ENCODE peak calls at places on chromosomes 6 and 20, in four cellular contexts. One of them, this sample, is unnamed.
A peak's percentile ranks its signal among the peaks of the same experiment; 100 is the strongest.

GRCh38 chr6:33289784-33290315 is 449 bp downstream of the PFDN6 start:
- DNase-seq in Caki2: no peak
- DNase-seq in DMS153: no peak
- DNase-seq in GM04504: no peak
- DNase-seq in this sample: no peak

GRCh38 chr20:49769125-49769581 is 43.5 kb upstream of the SLC9A8 start:
- DNase-seq in Caki2: no peak
- DNase-seq in DMS153: no peak
- DNase-seq in GM04504: no peak
- DNase-seq in this sample: no peak

GRCh38 chr6:70299456-70299855 is 3.4 kb downstream of the COL9A1 start:
- DNase-seq in Caki2: no peak
- DNase-seq in DMS153: no peak
- DNase-seq in GM04504: no peak
- DNase-seq in this sample: no peak

GRCh38 chr6:63351995-63352586 is 32.3 kb upstream of the LGSN start:
- DNase-seq in Caki2: peak; percentile 71
- DNase-seq in DMS153: no peak
- DNase-seq in GM04504: peak; percentile 5
- DNase-seq in this sample: no peak

GRCh38 chr6:152879681-152880080 is 103.2 kb downstream of the FBXO5 start:
- DNase-seq in Caki2: peak; percentile 5
- DNase-seq in DMS153: no peak
- DNase-seq in GM04504: no peak
- DNase-seq in this sample: no peak

GRCh38 chr20:11496382-11496781 is 421.3 kb upstream of the BTBD3 start:
- DNase-seq in Caki2: peak; percentile 57
- DNase-seq in DMS153: no peak
- DNase-seq in GM04504: no peak
- DNase-seq in this sample: no peak

GRCh38 chr6:98747246-98747645 is 87.1 kb upstream of the POU3F2 start:
- DNase-seq in Caki2: no peak
- DNase-seq in DMS153: no peak
- DNase-seq in GM04504: no peak
- DNase-seq in this sample: no peak

GRCh38 chr20:50379049-50379990 is 130.9 kb upstream of the PTPN1 start:
- DNase-seq in Caki2: no peak
- DNase-seq in DMS153: peak; percentile 50
- DNase-seq in GM04504: peak; percentile 92
- DNase-seq in this sample: no peak

GRCh38 chr6:26555505-26556262 is 17.5 kb downstream of the HMGN4 start:
- DNase-seq in Caki2: no peak
- DNase-seq in DMS153: no peak
- DNase-seq in GM04504: no peak
- DNase-seq in this sample: no peak

GRCh38 chr6:159729598-159729997 is 2.3 kb downstream of the WTAP start:
- DNase-seq in Caki2: no peak
- DNase-seq in DMS153: no peak
- DNase-seq in GM04504: no peak
- DNase-seq in this sample: no peak

GRCh38 chr6:79946242-79946641 is 1.1 kb downstream of the ELOVL4 start:
- DNase-seq in Caki2: no peak
- DNase-seq in DMS153: peak; percentile 14
- DNase-seq in GM04504: no peak
- DNase-seq in this sample: no peak

GRCh38 chr6:157667211-157668033 is 155.6 kb upstream of the SNX9 start:
- DNase-seq in Caki2: peak; percentile 37
- DNase-seq in DMS153: peak; percentile 39
- DNase-seq in GM04504: peak; percentile 58
- DNase-seq in this sample: peak; percentile 36

GRCh38 chr6:112116215-112116614 is 28.8 kb downstream of the FAM229B start:
- DNase-seq in Caki2: no peak
- DNase-seq in DMS153: no peak
- DNase-seq in GM04504: no peak
- DNase-seq in this sample: no peak

GRCh38 chr6:156111913-156112312 is 656.3 kb upstream of the NOX3 start:
- DNase-seq in Caki2: no peak
- DNase-seq in DMS153: no peak
- DNase-seq in GM04504: no peak
- DNase-seq in this sample: no peak

GRCh38 chr6:30931959-30932645 is at the start of gene SFTA2:
- DNase-seq in Caki2: peak; percentile 23
- DNase-seq in DMS153: no peak
- DNase-seq in GM04504: no peak
- DNase-seq in this sample: no peak

GRCh38 chr6:127510876-127511275 is 8.3 kb downstream of the MTCL3 start:
- DNase-seq in Caki2: no peak
- DNase-seq in DMS153: no peak
- DNase-seq in GM04504: no peak
- DNase-seq in this sample: no peak

GRCh38 chr6:19538086-19538485 is 299.1 kb upstream of the ID4 start:
- DNase-seq in Caki2: no peak
- DNase-seq in DMS153: peak; percentile 99
- DNase-seq in GM04504: no peak
- DNase-seq in this sample: no peak

GRCh38 chr20:1001116-1001515 is 995 bp downstream of the RSPO4 start:
- DNase-seq in Caki2: no peak
- DNase-seq in DMS153: no peak
- DNase-seq in GM04504: no peak
- DNase-seq in this sample: no peak

GRCh38 chr6:43916091-43916923 is 146.3 kb downstream of the VEGFA start:
- DNase-seq in Caki2: no peak
- DNase-seq in DMS153: no peak
- DNase-seq in GM04504: no peak
- DNase-seq in this sample: no peak

GRCh38 chr6:124854338-124854922 is 107.8 kb upstream of the RNF217 start:
- DNase-seq in Caki2: no peak
- DNase-seq in DMS153: peak; percentile 22
- DNase-seq in GM04504: no peak
- DNase-seq in this sample: no peak

GRCh38 chr20:17541996-17542395 is 10.8 kb upstream of the BFSP1 start:
- DNase-seq in Caki2: no peak
- DNase-seq in DMS153: no peak
- DNase-seq in GM04504: peak; percentile 66
- DNase-seq in this sample: no peak

GRCh38 chr6:40640591-40641293 is 53.6 kb upstream of the LRFN2 start:
- DNase-seq in Caki2: no peak
- DNase-seq in DMS153: no peak
- DNase-seq in GM04504: no peak
- DNase-seq in this sample: no peak

GRCh38 chr20:44943828-44944227 is 16.4 kb downstream of the TOMM34 start:
- DNase-seq in Caki2: no peak
- DNase-seq in DMS153: no peak
- DNase-seq in GM04504: no peak
- DNase-seq in this sample: no peak

GRCh38 chr6:72271531-72271930 is 350.3 kb upstream of the KCNQ5 start:
- DNase-seq in Caki2: no peak
- DNase-seq in DMS153: peak; percentile 23
- DNase-seq in GM04504: no peak
- DNase-seq in this sample: no peak

GRCh38 chr6:42049116-42049809 is 1.1 kb upstream of the TAF8 start:
- DNase-seq in Caki2: no peak
- DNase-seq in DMS153: no peak
- DNase-seq in GM04504: no peak
- DNase-seq in this sample: no peak

GRCh38 chr6:135182120-135182992 is 1.2 kb downstream of the MYB start:
- DNase-seq in Caki2: peak; percentile 22
- DNase-seq in DMS153: peak; percentile 8
- DNase-seq in GM04504: no peak
- DNase-seq in this sample: peak; percentile 20

GRCh38 chr20:6646237-6646636 is 121.2 kb upstream of the BMP2 start:
- DNase-seq in Caki2: no peak
- DNase-seq in DMS153: no peak
- DNase-seq in GM04504: no peak
- DNase-seq in this sample: no peak

GRCh38 chr6:167932468-167933276 is 64.8 kb upstream of the KIF25 start:
- DNase-seq in Caki2: peak; percentile 75
- DNase-seq in DMS153: no peak
- DNase-seq in GM04504: no peak
- DNase-seq in this sample: no peak

GRCh38 chr20:47566269-47566668 is 64.6 kb downstream of the NCOA3 start:
- DNase-seq in Caki2: no peak
- DNase-seq in DMS153: no peak
- DNase-seq in GM04504: no peak
- DNase-seq in this sample: no peak

GRCh38 chr6:21078497-21078896 is 515.1 kb upstream of the SOX4 start:
- DNase-seq in Caki2: no peak
- DNase-seq in DMS153: no peak
- DNase-seq in GM04504: no peak
- DNase-seq in this sample: no peak

GRCh38 chr6:104473021-104473429 is 386.7 kb downstream of the HACE1 start:
- DNase-seq in Caki2: no peak
- DNase-seq in DMS153: no peak
- DNase-seq in GM04504: no peak
- DNase-seq in this sample: no peak

GRCh38 chr6:107704377-107705013 is 119.6 kb downstream of the SCML4 start:
- DNase-seq in Caki2: peak; percentile 11
- DNase-seq in DMS153: no peak
- DNase-seq in GM04504: no peak
- DNase-seq in this sample: no peak

This sample was measured in activated gamma-delta T cell treated with anti-CD3 and anti-CD28 coated beads, Interleukin-2, amount 50 U/mL, for 16 hours.